ENCODE peak calls at places on chromosomes 6 and 20, in five cellular contexts. C is LHCN-M2, H is Caki2, L is posterior cingulate gyrus, I is H9. P is an unnamed sample.
A peak's percentile ranks its signal among the peaks of the same experiment; 100 is the strongest.

GRCh38 chr6:300494-301198 is 8.4 kb downstream of the DUSP22 start:
- DNase-seq in C (no peak), L (peak; percentile 15), H (no peak), I (no peak), P (no peak)

GRCh38 chr6:3383525-3383924 is 73.3 kb downstream of the SLC22A23 start:
- DNase-seq in L (no peak), C (peak; percentile 53), H (peak; percentile 51), I (no peak), P (no peak)

GRCh38 chr6:143112084-143112768 is 51.5 kb downstream of the AIG1 start:
- DNase-seq in H (no peak), I (no peak), C (no peak), L (no peak), P (no peak)

GRCh38 chr6:44051516-44051915 is 75.7 kb downstream of the MRPL14 start:
- DNase-seq in H (peak; percentile 73), L (no peak), I (no peak), C (peak; percentile 84), P (no peak)

GRCh38 chr6:25423358-25423757 is 144.2 kb downstream of the CARMIL1 start:
- DNase-seq in L (no peak), C (no peak), H (no peak), I (no peak), P (no peak)

GRCh38 chr6:89734526-89734925 is 85.1 kb downstream of the MDN1 start:
- DNase-seq in I (no peak), C (no peak), L (no peak), H (peak; percentile 34), P (no peak)

GRCh38 chr6:31970604-31971271 is 1.2 kb downstream of the DXO start:
- DNase-seq in L (no peak), C (no peak), H (no peak), I (no peak), P (no peak)

GRCh38 chr6:34154668-34155447 is 9.0 kb upstream of the GRM4 start:
- DNase-seq in H (peak; percentile 26), C (peak; percentile 33), I (peak; percentile 78), L (peak; percentile 54), P (peak; percentile 18)

GRCh38 chr20:49742948-49743347 is 29.3 kb upstream of the B4GALT5 start:
- DNase-seq in L (no peak), H (no peak), I (peak; percentile 50), C (no peak), P (no peak)

P was measured in substantia nigra.